ENCODE peak calls at places on chromosomes 13 and 19, in eight cellular contexts. G, L, P, K, I, M, T and W are unnamed samples.

GRCh38 chr19:55648657-55649578 is 906 bp downstream of the CCDC106 start:
- DNase-seq in G (no peak), L (no peak), P (no peak), K (no peak), I (no peak), M (no peak), T (no peak), W (no peak)

GRCh38 chr13:25300861-25301346 is 521 bp upstream of the NUP58 start:
- DNase-seq in G (no peak), L (no peak), P (peak; percentile 48), K (peak; percentile 43), I (peak; percentile 51), M (no peak), T (no peak), W (no peak)

GRCh38 chr13:59201836-59202235 is 961.9 kb downstream of the DIAPH3 start:
- DNase-seq in G (no peak), L (peak; percentile 9), P (no peak), K (no peak), I (peak; percentile 45), M (no peak), T (no peak), W (no peak)

GRCh38 chr13:60043262-60043661 is 120.5 kb downstream of the DIAPH3 start:
- DNase-seq in G (no peak), L (peak; percentile 51), P (no peak), K (no peak), I (peak; percentile 18), M (no peak), T (no peak), W (no peak)

GRCh38 chr13:36157475-36157874 is 26.3 kb upstream of the DCLK1 start:
- DNase-seq in G (no peak), L (peak; percentile 87), P (no peak), K (no peak), I (no peak), M (no peak), T (no peak), W (no peak)

GRCh38 chr13:32159147-32159869 is 127.7 kb downstream of the FRY start:
- DNase-seq in G (no peak), L (no peak), P (no peak), K (no peak), I (peak; percentile 49), M (no peak), T (no peak), W (no peak)

GRCh38 chr13:51342706-51343105 is 3.2 kb downstream of the SERPINE3 start:
- DNase-seq in G (no peak), L (no peak), P (no peak), K (no peak), I (peak; percentile 51), M (no peak), T (no peak), W (no peak)

GRCh38 chr13:32153056-32153455 is 121.5 kb downstream of the FRY start:
- DNase-seq in G (no peak), L (no peak), P (no peak), K (no peak), I (peak; percentile 67), M (no peak), T (no peak), W (no peak)

GRCh38 chr19:52749780-52750179 is 14.9 kb upstream of the ZNF611 start:
- DNase-seq in G (no peak), L (no peak), P (no peak), K (no peak), I (no peak), M (no peak), T (no peak), W (no peak)

GRCh38 chr13:23921451-23921888 is 24.2 kb upstream of the C1QTNF9B start:
- DNase-seq in G (peak; percentile 27), L (peak; percentile 65), P (peak; percentile 90), K (no peak), I (peak; percentile 77), M (peak; percentile 17), T (no peak), W (no peak)

DNA sequence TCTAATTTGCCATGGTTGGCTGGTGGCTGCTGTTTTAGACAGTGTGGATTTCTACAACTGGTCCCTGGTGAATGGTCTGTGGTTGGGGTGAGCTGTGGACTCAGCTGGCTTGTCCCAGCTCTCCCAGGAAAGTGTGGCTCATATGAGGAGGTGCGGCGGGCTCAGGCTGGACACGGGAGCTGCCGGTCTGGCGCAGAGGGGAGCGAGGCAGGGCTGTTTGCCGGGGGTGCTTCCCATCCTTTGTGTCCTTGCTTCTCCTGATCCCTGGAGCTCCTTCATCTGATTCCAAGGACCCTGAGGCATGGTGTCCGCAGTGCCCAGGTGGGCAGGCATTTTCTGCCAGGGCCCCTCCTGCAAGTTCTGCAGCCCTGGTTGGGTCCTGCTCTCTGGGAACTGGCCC is 104.9 kb downstream of the TEX29 start:
- DNase-seq in G (no peak), L (no peak), P (no peak), K (no peak), I (no peak), M (no peak), T (no peak), W (no peak)
- TF ChIP-seq CTCF in G (no peak), L (no peak), P (no peak), K (no peak), I (no peak), M (no peak), T (no peak), W (no peak)

GRCh38 chr19:50724522-50725217 is 1.5 kb downstream of the CLEC11A start:
- DNase-seq in G (peak; percentile 99), L (peak; percentile 100), P (peak; percentile 100), K (peak; percentile 100), I (peak; percentile 100), M (peak; percentile 100), T (peak; percentile 96), W (peak; percentile 97)
- TF ChIP-seq CTCF in G (peak; percentile 50), L (peak; percentile 93), P (peak; percentile 64), K (peak; percentile 71), I (peak; percentile 88), M (peak; percentile 87), T (peak; percentile 49), W (peak; percentile 82)

GRCh38 chr13:19959141-19959830 is 759 bp downstream of the ZMYM2 start:
- DNase-seq in G (peak; percentile 34), L (peak; percentile 69), P (peak; percentile 61), K (peak; percentile 62), I (peak; percentile 61), M (peak; percentile 38), T (peak; percentile 76), W (peak; percentile 63)
- TF ChIP-seq CTCF in G (no peak), L (no peak), P (no peak), K (peak; percentile 28), I (no peak), M (no peak), T (peak; percentile 29), W (no peak)

GRCh38 chr13:29801737-29802305 is 48.6 kb downstream of the UBL3 start:
- DNase-seq in G (no peak), L (no peak), P (peak; percentile 33), K (no peak), I (peak; percentile 25), M (no peak), T (no peak), W (no peak)
- TF ChIP-seq CTCF in G (no peak), L (no peak), P (peak; percentile 26), K (no peak), I (no peak), M (peak; percentile 18), T (no peak), W (no peak)

GRCh38 chr13:20567881-20568528 is 1.0 kb downstream of the IFT88 start:
- DNase-seq in G (no peak), L (no peak), P (no peak), K (no peak), I (no peak), M (no peak), T (no peak), W (no peak)

GRCh38 chr13:20565120-20565736 is 1.7 kb upstream of the IFT88 start:
- DNase-seq in G (no peak), L (peak; percentile 14), P (peak; percentile 22), K (no peak), I (no peak), M (no peak), T (no peak), W (no peak)

GRCh38 chr13:20566424-20566916 is 487 bp upstream of the IFT88 start:
- DNase-seq in G (peak; percentile 32), L (no peak), P (peak; percentile 77), K (no peak), I (no peak), M (no peak), T (no peak), W (peak; percentile 48)

GRCh38 chr13:20570540-20570939 is 3.6 kb downstream of the IFT88 start:
- DNase-seq in G (no peak), L (no peak), P (no peak), K (no peak), I (peak; percentile 80), M (no peak), T (no peak), W (no peak)

DNA sequence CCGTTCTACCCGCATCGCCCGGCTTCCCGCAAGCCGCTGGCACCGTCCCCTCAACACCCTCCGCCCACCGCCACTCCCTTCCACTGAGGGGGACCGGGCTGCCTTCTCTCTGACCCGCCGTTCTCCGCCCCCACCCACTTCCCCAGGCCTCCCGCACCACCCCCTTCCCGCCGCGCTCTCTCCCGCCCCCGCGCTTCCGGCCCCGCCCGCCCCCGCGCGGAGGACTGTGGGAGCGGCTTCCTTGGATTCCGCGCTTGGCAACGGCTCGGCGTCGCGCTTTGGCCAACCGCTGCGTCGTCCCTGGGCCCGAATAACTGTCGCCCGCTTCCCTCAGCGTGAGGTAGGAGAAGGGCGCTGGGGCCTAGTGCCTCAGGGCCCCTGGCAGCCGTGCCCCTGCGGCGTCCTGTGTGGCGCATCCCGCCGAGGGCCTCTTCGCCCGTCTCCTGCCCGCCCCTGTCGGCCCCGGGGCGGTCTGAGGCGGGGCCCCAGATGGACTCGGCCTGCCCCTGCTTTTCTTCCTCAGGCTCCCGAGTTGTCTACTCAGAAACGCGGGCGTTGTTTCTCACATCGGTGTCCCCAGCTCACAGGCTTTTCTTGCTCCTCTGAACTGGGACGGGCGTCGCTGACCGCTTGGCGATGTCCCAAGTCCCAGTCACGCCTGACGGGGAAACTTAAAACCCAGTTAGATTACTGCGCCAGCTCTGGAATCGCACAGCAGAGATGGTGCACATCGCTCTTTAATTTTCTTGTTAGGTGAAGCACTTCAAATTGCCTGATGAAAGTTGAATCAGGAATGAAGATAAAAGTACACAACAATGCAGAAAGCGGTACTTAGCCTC is at the start of gene IFT88:
- DNase-seq in G (peak; percentile 78), L (peak; percentile 96), P (peak; percentile 95), K (peak; percentile 90), I (peak; percentile 94), M (peak; percentile 88), T (peak; percentile 94), W (peak; percentile 78)
- TF ChIP-seq CTCF in G (no peak), L (no peak), P (no peak), K (no peak), I (no peak), M (no peak), T (no peak), W (no peak)

GRCh38 chr19:45166723-45167252 is 6.0 kb upstream of the NKPD1 start:
- DNase-seq in G (no peak), L (no peak), P (peak; percentile 51), K (no peak), I (no peak), M (no peak), T (no peak), W (no peak)
- TF ChIP-seq CTCF in G (no peak), L (no peak), P (no peak), K (no peak), I (no peak), M (no peak), T (no peak), W (no peak)

GRCh38 chr19:33278403-33279269 is 23.7 kb downstream of the CEBPA start:
- DNase-seq in G (no peak), L (no peak), P (no peak), K (no peak), I (no peak), M (no peak), T (no peak), W (no peak)
- TF ChIP-seq CTCF in G (no peak), L (no peak), P (no peak), K (no peak), I (no peak), M (no peak), T (no peak), W (no peak)